ENCODE peak calls at places on chromosomes 11 and 22, in five cellular contexts. N is neural progenitor cell, U is GM23248, G is HCT116, H is OCI-LY7. W is an unnamed sample.
A peak's percentile ranks its signal among the peaks of the same experiment; 100 is the strongest.

GRCh38 chr11:107859459-107860239 is 1.1 kb upstream of the SLC35F2 start:
- DNase-seq in U (peak; percentile 58), G (peak; percentile 37), H (peak; percentile 53), N (peak; percentile 81), W (peak; percentile 84)

GRCh38 chr22:49010086-49010863 is 817.4 kb downstream of the BRD1 start:
- DNase-seq in H (no peak), N (no peak), U (no peak), G (no peak), W (no peak)

GRCh38 chr11:134432776-134433175 is 20.7 kb upstream of the B3GAT1 start:
- DNase-seq in N (no peak), U (no peak), G (no peak), H (no peak), W (no peak)

GRCh38 chr11:4038973-4039372 is 55.6 kb upstream of the RRM1 start:
- DNase-seq in H (no peak), G (no peak), U (peak; percentile 54), N (no peak), W (peak; percentile 11)

GRCh38 chr22:30782613-30783012 is 87.9 kb downstream of the OSBP2 start:
- DNase-seq in U (no peak), H (no peak), G (no peak), N (no peak), W (peak; percentile 63)

GRCh38 chr11:6022954-6023353 is 7.6 kb downstream of the OR56A1 start:
- DNase-seq in H (peak; percentile 61), G (peak; percentile 33), N (peak; percentile 76), U (peak; percentile 71), W (peak; percentile 59)

GRCh38 chr11:61777234-61778090 is 14.9 kb downstream of the TMEM258 start:
- DNase-seq in N (no peak), H (no peak), G (no peak), U (peak; percentile 47), W (no peak)

GRCh38 chr11:108859510-108859909 is 194.6 kb downstream of the DDX10 start:
- DNase-seq in U (no peak), G (no peak), H (no peak), N (no peak), W (no peak)

GRCh38 chr11:2413735-2414579 is 13.4 kb downstream of the TSSC4 start:
- DNase-seq in H (no peak), U (no peak), N (no peak), G (no peak), W (no peak)

GRCh38 chr11:92295175-92296137 is 70.8 kb downstream of the FAT3 start:
- DNase-seq in N (no peak), H (no peak), G (no peak), U (peak; percentile 69), W (peak; percentile 45)

GRCh38 chr11:23021287-23021863 is 161.1 kb upstream of the CCDC179 start:
- DNase-seq in N (peak; percentile 59), U (peak; percentile 57), G (no peak), H (peak; percentile 24), W (peak; percentile 56)

GRCh38 chr22:42992886-42993479 is 22.0 kb downstream of the PACSIN2 start:
- DNase-seq in U (no peak), G (no peak), H (no peak), N (no peak), W (no peak)

GRCh38 chr11:11968511-11969280 is 39.7 kb downstream of the DKK3 start:
- DNase-seq in G (no peak), U (peak; percentile 82), N (no peak), H (no peak), W (no peak)

GRCh38 chr11:74255741-74256369 is 55.6 kb downstream of the P4HA3 start:
- DNase-seq in U (peak; percentile 71), H (peak; percentile 65), G (peak; percentile 29), N (peak; percentile 66), W (peak; percentile 87)

GRCh38 chr11:128499613-128500213 is 87.6 kb downstream of the ETS1 start:
- DNase-seq in N (no peak), U (no peak), H (no peak), G (no peak), W (no peak)

GRCh38 chr11:128500488-128500887 is 86.9 kb downstream of the ETS1 start:
- DNase-seq in H (no peak), U (no peak), N (no peak), G (no peak), W (no peak)

GRCh38 chr11:128501008-128501407 is 86.3 kb downstream of the ETS1 start:
- DNase-seq in G (no peak), N (no peak), U (no peak), H (no peak), W (no peak)

GRCh38 chr11:128497057-128497957 is 90.1 kb downstream of the ETS1 start:
- DNase-seq in N (no peak), G (peak; percentile 83), H (no peak), U (peak; percentile 97), W (peak; percentile 97)

GRCh38 chr11:128498846-128499245 is 88.5 kb downstream of the ETS1 start:
- DNase-seq in U (peak; percentile 57), G (no peak), N (no peak), H (no peak), W (no peak)
- H3K27ac ChIP-seq in U (peak overlapping the region; percentile 98), G (no peak overlapping the region), N (no peak overlapping the region), H (peak overlapping the region; percentile 8), W (peak overlapping the region; percentile 91)

GRCh38 chr11:72719144-72719543 is 33.1 kb downstream of the ARAP1 start:
- DNase-seq in U (peak; percentile 30), N (no peak), G (no peak), H (no peak), W (no peak)

GRCh38 chr11:72718101-72718501 is 34.1 kb downstream of the ARAP1 start:
- DNase-seq in N (no peak), U (no peak), G (no peak), H (no peak), W (no peak)

GRCh38 chr11:72716788-72717435 is 35.3 kb downstream of the ARAP1 start:
- DNase-seq in G (no peak), U (no peak), N (no peak), H (no peak), W (no peak)

GRCh38 chr11:72719551-72719950 is 32.7 kb downstream of the ARAP1 start:
- DNase-seq in G (no peak), U (no peak), H (no peak), N (no peak), W (no peak)

GRCh38 chr11:72716291-72716690 is 35.9 kb downstream of the ARAP1 start:
- DNase-seq in N (no peak), H (no peak), G (no peak), U (no peak), W (no peak)
- TF ChIP-seq EZH2phosphoT487 in N (no peak), H (no peak), G (no peak), U (no peak), W (no peak)

GRCh38 chr11:34264266-34265110 is 93.3 kb downstream of the ABTB2 start:
- DNase-seq in H (no peak), G (no peak), U (no peak), N (no peak), W (no peak)
- H3K27ac ChIP-seq in H (no peak overlapping the region), G (peak overlapping the region; percentile 90), U (no peak overlapping the region), N (no peak overlapping the region), W (no peak overlapping the region)

DNA sequence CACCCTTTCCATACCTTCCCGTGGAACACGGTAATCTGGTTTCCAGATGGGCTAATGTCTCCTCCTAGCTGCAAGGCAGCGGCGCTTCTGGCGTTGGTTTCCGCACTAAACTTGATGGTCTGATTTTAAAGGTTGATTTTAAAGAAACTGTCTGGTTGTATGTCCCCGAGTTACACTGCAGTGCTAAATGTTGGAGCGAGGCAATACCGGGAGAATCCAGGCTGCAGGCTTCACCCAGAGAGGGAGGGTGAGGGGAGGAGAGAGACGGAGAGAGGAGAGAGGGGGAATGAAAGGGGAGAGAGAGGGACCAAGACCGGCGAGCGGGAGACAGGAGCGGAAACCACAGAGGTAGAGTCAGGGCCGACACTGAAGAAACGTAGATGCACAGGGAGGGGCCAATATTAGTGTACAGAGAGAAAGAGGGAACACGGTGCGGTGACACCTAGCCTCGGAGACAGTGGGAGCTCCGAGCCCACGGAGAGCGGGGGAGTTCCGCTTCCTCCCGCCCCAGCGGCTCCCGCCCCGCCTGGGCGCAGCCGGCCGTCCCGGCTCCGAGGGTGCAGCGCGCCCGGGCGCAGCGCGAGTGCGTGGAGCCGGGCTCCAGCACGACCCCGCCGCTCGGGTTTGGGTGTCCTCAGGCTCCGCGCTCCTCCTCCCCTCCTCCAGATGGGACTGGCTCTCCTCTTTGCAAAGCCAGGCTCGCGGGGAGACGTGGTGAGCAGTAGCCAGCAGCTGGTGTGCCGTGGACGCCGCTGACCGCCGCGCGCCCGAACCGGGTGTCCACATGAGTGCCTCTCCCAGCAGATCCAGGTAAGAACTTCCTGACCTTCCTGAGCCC is 71.9 kb upstream of the GRAMD1B start:
- DNase-seq in N (peak; percentile 62), U (peak; percentile 54), H (no peak), G (no peak), W (peak; percentile 38)
- TF ChIP-seq EZH2phosphoT487 in N (peak; percentile 37), U (no peak), H (no peak), G (no peak), W (peak; percentile 22)

GRCh38 chr11:10407749-10408472 is 47.2 kb upstream of the AMPD3 start:
- DNase-seq in G (no peak), N (no peak), H (no peak), U (peak; percentile 23), W (no peak)
- H3K27ac ChIP-seq in G (peak overlapping the region; percentile 31), N (no peak overlapping the region), H (no peak overlapping the region), U (peak overlapping the region; percentile 47), W (peak overlapping the region; percentile 42)

DNA sequence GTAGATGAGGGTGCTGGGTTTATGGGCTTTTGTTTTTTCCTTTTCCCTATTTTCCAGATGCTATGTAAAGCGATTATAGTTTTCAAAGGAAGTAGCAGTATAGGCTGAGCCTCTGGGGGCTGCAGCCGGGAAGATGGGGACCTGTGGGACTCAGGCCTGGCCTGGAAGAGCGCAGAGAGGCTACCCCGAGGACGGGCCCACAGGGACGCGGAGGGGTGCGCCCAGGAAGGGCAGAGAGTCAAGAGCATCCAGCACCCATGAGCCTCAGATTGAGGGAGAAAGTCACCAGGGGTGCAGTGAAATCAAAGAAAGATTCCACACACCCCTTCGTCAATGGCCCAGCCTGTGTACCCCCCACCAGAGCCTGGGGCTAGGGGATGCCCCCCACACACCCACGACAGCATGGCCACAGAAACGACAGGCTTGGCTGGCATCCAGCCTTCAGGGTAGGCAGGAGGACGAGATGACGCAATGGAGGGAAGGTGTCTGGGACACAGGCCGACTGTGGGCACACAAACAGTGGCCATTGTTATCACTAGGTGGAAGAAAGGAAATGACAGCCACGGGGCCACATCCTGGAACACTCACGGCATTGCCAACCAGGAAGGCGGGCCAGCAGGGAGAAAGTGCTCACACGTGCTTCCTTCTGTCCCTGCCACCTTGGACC is 9.0 kb downstream of the PLA2G6 start:
- DNase-seq in H (no peak), U (peak; percentile 49), G (no peak), N (no peak), W (peak; percentile 13)
- TF ChIP-seq EZH2phosphoT487 in H (no peak), U (no peak), G (no peak), N (no peak), W (no peak)

DNA sequence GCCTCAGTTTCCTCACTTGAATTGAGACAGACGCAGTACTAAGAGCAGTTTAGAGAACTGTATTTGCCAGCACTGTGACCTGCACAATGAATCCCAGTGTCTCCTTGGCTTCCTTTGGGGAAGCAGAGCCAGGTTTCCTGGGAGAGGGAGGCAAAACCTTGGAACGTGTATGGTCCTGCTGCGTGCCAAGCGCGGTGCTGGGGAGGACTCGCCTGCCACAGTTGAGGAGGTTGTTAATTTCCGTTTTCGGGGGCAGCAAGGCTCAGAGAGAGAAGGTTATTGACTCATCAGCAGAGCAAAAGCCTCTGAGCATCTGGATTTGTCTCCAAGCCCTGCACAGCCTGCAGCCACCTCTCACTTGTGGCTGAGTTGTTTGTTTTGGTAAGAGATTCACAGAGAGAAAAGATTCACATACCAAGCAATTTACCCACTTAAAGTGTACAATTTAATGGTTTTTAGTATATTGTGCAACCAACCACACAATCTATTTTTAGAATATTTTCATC is 10.8 kb downstream of the SYT12 start:
- DNase-seq in G (no peak), N (no peak), U (peak; percentile 97), H (no peak), W (peak; percentile 35)
- H3K27ac ChIP-seq in G (peak overlapping the region; percentile 25), N (no peak overlapping the region), U (peak overlapping the region; percentile 86), H (no peak overlapping the region), W (peak overlapping the region; percentile 12)